ENCODE peak calls at places on chromosomes 12 and 14, in nine cellular contexts. D is type B pancreatic cell, P is pancreas, K is GM23338, U is body of pancreas, Z is SK-N-SH, O is fibroblast of the aortic adventitia, E is ovary, X is lower lobe of right lung. M is an unnamed sample.

GRCh38 chr12:115049617-115050016 is 365.6 kb upstream of the TBX3 start:
- DNase-seq in D (no peak), P (no peak), K (no peak), U (no peak), Z (no peak), O (peak), E (no peak), X (no peak), M (no peak)

GRCh38 chr14:80004871-80005270 is 206.4 kb downstream of the DIO2 start:
- DNase-seq in D (no peak), P (no peak), K (no peak), U (no peak), Z (no peak), O (no peak), E (no peak), X (no peak), M (no peak)

GRCh38 chr12:15428632-15429031 is 106.3 kb downstream of the PTPRO start:
- DNase-seq in D (no peak), P (no peak), K (peak), U (no peak), Z (no peak), O (peak), E (no peak), X (no peak), M (no peak)

GRCh38 chr12:2796187-2796663 is 1.5 kb downstream of the FKBP4 start:
- DNase-seq in D (no peak), P (no peak), K (peak), U (peak), Z (no peak), O (no peak), E (no peak), X (no peak), M (no peak)

GRCh38 chr14:90368946-90369721 is 27.7 kb upstream of the CALM1 start:
- DNase-seq in D (no peak), P (no peak), K (no peak), U (no peak), Z (peak), O (no peak), E (no peak), X (no peak), M (no peak)

GRCh38 chr12:95548539-95549391 is 2.5 kb downstream of the USP44 start:
- DNase-seq in D (peak), P (peak), K (peak), U (peak), Z (peak), O (peak), E (peak), X (peak), M (peak)

GRCh38 chr12:14647028-14647750 is 49.2 kb downstream of the GUCY2C start:
- DNase-seq in D (no peak), P (no peak), K (no peak), U (no peak), Z (no peak), O (no peak), E (no peak), X (no peak), M (no peak)

GRCh38 chr14:73743431-73743931 is 29.3 kb upstream of the PNMA1 start:
- DNase-seq in D (no peak), P (no peak), K (no peak), U (peak), Z (no peak), O (no peak), E (no peak), X (peak), M (peak)

GRCh38 chr12:122891661-122892525 is 4.0 kb downstream of the VPS37B start:
- DNase-seq in D (no peak), P (no peak), K (peak), U (no peak), Z (no peak), O (no peak), E (no peak), X (no peak), M (no peak)

GRCh38 chr12:28650906-28651305 is 460.6 kb downstream of the CCDC91 start:
- DNase-seq in D (no peak), P (no peak), K (no peak), U (no peak), Z (no peak), O (no peak), E (no peak), X (no peak), M (no peak)

GRCh38 chr12:20757-21156 is 45.8 kb upstream of the IQSEC3 start:
- DNase-seq in D (no peak), P (no peak), K (no peak), U (no peak), Z (no peak), O (no peak), E (no peak), X (no peak), M (no peak)

GRCh38 chr14:68535404-68536024 is 257.4 kb downstream of the ZFP36L1 start:
- DNase-seq in D (no peak), P (no peak), K (no peak), U (no peak), Z (no peak), O (peak), E (no peak), X (no peak), M (no peak)

GRCh38 chr12:81212996-81213696 is 135.3 kb downstream of the ACSS3 start:
- DNase-seq in D (no peak), P (no peak), K (no peak), U (no peak), Z (no peak), O (no peak), E (no peak), X (no peak), M (no peak)

DNA sequence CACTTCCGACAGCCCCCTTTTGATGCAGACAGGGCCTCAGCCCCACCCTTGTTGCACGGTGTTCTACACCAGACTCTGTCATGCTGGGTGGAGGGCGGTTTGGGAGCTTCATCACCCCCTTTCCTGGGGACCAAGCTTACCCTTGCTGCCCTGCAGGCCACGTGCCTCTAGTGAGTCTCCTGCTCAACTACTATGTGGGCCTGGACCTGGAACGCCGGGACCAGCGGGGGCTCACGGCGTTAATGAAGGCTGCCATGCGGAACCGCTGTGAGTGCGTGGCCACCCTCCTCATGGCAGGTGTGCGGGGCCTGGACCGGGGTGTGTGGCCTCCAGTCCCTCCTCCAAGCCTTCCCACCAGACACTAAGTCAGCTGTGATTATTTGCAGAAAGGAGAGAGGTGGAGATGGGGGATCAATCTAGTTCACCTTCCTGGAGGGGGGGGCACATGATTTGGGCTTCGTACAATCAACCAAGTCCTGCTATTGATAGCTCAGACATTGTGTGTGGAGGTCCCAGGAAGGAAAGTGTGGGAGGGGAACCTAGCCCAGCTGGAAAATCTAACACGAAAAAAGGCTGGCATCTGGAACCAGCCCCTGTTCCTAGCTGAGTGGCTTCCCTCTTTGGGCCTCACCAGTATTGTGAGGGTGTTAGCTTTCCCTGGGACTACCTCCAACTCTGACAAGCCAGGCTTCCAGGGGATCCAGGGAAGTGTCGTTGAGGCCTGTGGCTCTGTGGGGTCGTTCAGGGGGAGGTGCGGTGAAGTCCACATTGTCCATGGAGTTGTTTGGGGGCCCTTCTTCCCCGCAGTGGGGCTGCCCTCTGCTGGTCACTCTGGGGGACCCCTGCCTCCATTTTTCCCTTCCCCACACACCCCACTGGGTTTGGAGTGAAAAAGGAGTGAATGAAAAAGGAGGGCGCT is 1.6 kb downstream of the ANKRD33 start:
- DNase-seq in D (no peak), P (no peak), K (peak), U (no peak), Z (peak), O (no peak), E (no peak), X (no peak), M (no peak)
- TF ChIP-seq CTCF in D (no peak), P (no peak), K (peak), U (no peak), Z (peak), O (peak), E (no peak), X (peak), M (no peak)

DNA sequence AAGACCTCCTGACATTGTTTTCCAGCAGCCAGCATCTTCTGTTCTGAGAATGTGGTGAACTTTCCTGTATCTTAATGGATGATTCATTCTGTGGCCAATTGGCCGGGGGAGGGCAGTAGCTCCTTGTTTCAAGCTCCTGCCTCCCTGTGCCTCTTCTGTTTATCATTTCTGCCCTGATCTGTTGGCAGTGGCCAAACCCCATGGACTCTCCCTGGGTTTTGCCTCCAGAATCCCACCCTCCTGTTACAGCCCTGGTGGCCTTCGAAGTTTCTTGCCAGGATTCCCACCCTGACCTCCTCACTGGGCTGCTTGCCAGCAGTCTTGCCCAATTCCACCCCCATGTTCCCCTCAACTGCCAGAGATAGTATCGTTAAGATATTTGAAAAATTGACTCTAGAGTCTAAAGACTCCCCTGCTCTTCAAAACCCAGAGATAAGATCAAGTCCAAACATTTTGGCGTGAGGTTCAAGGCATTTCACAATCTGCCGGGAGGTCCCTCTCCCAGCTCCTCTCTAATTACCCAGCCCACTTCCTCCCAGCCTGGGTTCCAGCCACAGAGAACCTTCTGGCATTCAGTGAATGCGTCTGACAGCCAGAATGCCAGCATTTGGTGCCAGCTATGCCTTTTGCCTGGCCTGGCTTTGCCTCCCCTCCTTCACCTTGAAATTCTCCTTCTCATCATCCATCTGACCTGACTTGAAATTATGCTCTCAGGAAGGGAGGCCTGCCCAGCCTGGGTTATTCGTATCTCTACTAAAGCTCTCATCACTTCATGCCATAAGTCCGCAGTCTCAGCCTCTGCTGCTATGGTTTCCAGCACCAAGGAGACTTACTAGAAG is 37.7 kb upstream of the TXNRD1 start:
- DNase-seq in D (peak), P (no peak), K (no peak), U (peak), Z (peak), O (peak), E (peak), X (peak), M (peak)
- TF ChIP-seq CTCF in D (no peak), P (no peak), K (no peak), U (no peak), Z (peak), O (peak), E (no peak), X (peak), M (no peak)

GRCh38 chr12:109151457-109151856 is 35.1 kb downstream of the ACACB start:
- DNase-seq in D (no peak), P (no peak), K (no peak), U (no peak), Z (no peak), O (no peak), E (no peak), X (no peak), M (no peak)

GRCh38 chr12:109153711-109154434 is 37.5 kb downstream of the ACACB start:
- DNase-seq in D (no peak), P (no peak), K (peak), U (peak), Z (peak), O (no peak), E (peak), X (no peak), M (peak)

GRCh38 chr12:109144224-109144623 is 27.8 kb downstream of the ACACB start:
- DNase-seq in D (no peak), P (no peak), K (no peak), U (no peak), Z (no peak), O (no peak), E (no peak), X (no peak), M (no peak)

GRCh38 chr12:109150124-109150640 is 33.8 kb downstream of the ACACB start:
- DNase-seq in D (no peak), P (no peak), K (no peak), U (no peak), Z (no peak), O (no peak), E (no peak), X (no peak), M (no peak)

DNA sequence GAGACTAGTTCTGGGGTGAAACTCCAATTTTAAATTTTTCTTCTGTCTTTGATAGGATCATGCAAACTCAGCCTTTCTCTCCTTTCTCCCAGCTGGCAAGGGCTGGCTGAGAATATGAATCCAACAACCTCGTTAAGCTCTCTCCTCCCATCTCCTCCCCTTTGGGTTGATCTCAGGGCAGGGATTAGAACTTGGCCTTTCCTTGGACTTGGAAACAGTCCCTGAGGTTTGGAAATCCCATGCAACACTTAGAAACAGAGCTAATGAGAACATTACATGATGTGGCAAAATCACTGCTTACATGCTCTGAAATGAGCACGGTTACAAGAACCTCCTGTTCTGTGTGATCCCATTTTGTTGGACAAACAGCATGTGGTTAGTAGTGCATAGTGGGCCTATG is 31.6 kb downstream of the ACACB start:
- DNase-seq in D (no peak), P (no peak), K (no peak), U (peak), Z (no peak), O (peak), E (peak), X (no peak), M (no peak)
- TF ChIP-seq CTCF in D (no peak), P (no peak), K (no peak), U (no peak), Z (no peak), O (no peak), E (no peak), X (no peak), M (no peak)

GRCh38 chr12:103382119-103382518 is 113.6 kb downstream of the C12orf42 start:
- DNase-seq in D (no peak), P (no peak), K (no peak), U (no peak), Z (no peak), O (no peak), E (no peak), X (no peak), M (no peak)
- TF ChIP-seq CTCF in D (no peak), P (no peak), K (no peak), U (no peak), Z (no peak), O (no peak), E (no peak), X (no peak), M (no peak)

GRCh38 chr14:93206793-93207467 is at the start of the genes GON7 and UBR7:
- DNase-seq in D (peak), P (peak), K (peak), U (peak), Z (peak), O (peak), E (peak), X (peak), M (peak)

GRCh38 chr14:93212432-93212831 is 5.4 kb downstream of the UBR7 start:
- DNase-seq in D (no peak), P (no peak), K (no peak), U (no peak), Z (no peak), O (no peak), E (no peak), X (no peak), M (no peak)

DNA sequence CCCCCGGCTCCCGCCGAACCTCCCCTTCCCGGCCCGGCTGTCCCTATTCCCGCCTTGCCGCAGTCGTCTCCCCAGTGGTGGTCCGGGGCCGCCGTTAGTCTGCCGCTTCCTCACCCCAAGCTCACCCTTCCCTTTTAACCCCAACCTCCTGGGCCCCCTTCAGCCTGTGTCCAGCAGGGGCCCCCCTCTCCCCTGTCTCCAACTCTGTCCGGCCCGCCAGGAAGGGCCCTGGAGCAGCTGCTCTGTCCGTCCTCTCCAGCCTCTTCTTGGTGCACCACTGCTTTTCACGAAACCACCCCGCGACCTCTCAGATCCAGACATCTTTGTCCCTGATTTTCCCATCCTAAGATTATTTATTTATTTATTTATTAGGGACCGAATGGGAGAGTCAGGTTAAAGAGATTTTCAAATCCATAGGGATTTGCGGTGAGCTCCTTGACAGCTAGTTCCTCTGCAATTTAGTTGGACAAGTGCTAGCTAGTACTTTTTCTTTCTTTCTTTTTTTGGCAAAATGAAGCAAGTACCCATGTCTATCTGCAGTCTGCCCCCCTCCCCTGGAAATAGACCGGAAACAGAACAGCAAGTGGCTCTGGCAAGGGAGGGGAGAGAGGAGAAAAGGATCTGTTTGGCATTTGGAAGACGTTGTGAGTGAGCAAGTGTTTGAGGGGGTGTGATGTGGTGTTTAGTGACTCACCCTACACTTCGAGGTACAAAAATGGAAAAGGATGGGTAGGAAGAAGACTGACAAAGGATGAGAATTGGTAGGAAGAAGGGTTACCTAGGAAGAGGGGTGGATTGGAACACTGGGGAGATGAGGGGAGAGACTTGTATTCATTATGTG is 632 bp downstream of the UBR7 start:
- DNase-seq in D (no peak), P (peak), K (peak), U (peak), Z (peak), O (peak), E (no peak), X (no peak), M (peak)
- TF ChIP-seq CTCF in D (no peak), P (no peak), K (peak), U (peak), Z (peak), O (peak), E (no peak), X (peak), M (peak)

DNA sequence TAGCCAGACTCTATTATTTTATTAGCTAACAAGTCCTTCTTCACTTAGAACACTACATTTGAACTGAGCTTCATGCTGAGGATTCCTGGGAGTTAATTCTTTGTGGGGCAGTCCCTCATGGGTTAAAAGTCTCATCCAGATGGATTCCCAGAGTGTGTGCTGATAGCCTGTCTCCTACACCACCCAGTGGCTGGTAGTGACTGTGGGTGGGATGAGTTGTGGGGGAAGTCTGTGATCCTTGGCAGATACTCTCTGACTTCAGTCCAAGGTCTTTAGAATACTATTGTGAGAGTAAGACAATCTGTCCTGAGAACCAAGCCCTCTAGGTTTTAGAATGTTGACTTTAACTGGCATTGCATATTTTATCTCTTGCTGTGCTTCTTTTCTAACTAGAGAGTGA is 37.2 kb downstream of the AKAP6 start:
- DNase-seq in D (no peak), P (no peak), K (peak), U (no peak), Z (peak), O (peak), E (no peak), X (no peak), M (no peak)
- TF ChIP-seq CTCF in D (peak), P (no peak), K (no peak), U (no peak), Z (peak), O (peak), E (no peak), X (no peak), M (no peak)

DNA sequence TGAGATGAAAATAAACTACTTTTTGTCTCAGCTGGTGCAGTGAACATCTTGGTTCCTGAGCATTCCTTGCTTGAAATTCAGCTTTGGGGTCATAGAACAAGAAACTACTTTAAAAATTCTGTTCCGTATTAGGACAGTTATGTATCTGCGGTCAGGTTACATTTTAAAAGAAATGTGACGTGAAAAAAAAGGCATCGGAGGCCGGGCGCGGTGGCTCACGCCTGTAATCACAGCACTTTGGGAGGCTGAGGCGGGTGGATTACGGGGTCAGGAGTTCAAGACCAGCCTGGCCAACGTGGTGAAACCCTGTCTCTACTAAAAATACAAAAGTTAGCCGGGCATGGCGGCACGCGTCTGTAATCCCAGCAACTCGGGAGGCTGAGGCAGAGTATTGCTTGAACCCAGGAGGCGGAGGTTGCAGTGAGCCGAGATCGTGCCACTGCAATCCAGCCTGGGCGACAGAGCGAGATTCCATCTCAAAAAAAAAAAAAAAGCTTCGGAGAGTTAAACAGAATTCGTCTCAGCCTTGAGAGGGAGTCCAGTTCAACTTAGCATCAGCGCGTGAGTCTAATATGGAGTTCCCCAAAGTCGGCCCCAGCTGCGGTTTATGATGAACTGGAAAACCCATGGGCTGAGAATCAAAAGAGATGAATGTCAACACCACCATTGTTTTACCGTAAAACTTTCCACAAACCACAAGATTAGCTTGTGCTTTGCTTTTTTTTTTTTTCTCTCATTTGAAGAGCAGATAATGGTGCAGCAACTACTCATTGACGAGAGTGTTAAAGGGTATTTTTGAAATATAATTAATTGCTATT is 2.1 kb upstream of the SLC2A13 start:
- DNase-seq in D (no peak), P (no peak), K (no peak), U (no peak), Z (no peak), O (no peak), E (no peak), X (peak), M (peak)
- TF ChIP-seq CTCF in D (peak), P (no peak), K (no peak), U (no peak), Z (no peak), O (no peak), E (no peak), X (no peak), M (peak)